ENCODE peak calls at places on chromosomes 4 and X, in five cellular contexts. One of them, this sample, is unnamed.

GRCh38 chr4:159103406-159104131 is 690 bp downstream of the RAPGEF2 start:
- DNase-seq in IMR-90: peak
- DNase-seq in stomach: peak
- DNase-seq in HCT116: no peak
- DNase-seq in heart left ventricle: peak
- DNase-seq in this sample: peak

GRCh38 chrX:55907968-55908607 is 190.5 kb downstream of the RRAGB start:
- DNase-seq in IMR-90: no peak
- DNase-seq in stomach: peak
- DNase-seq in HCT116: peak
- DNase-seq in heart left ventricle: peak
- DNase-seq in this sample: peak

GRCh38 chrX:13647709-13648212 is 5.2 kb upstream of the TCEANC start:
- DNase-seq in IMR-90: peak
- DNase-seq in stomach: peak
- DNase-seq in HCT116: peak
- DNase-seq in heart left ventricle: peak
- DNase-seq in this sample: no peak

GRCh38 chr4:64079316-64079715 is 329.9 kb downstream of the TECRL start:
- DNase-seq in IMR-90: no peak
- DNase-seq in stomach: no peak
- DNase-seq in HCT116: no peak
- DNase-seq in heart left ventricle: no peak
- DNase-seq in this sample: no peak

GRCh38 chrX:149497626-149498025 is 7.5 kb downstream of the IDS start:
- DNase-seq in IMR-90: peak
- DNase-seq in stomach: no peak
- DNase-seq in HCT116: no peak
- DNase-seq in heart left ventricle: no peak
- DNase-seq in this sample: peak

GRCh38 chrX:102684772-102685520 is 27.3 kb upstream of the GPRASP2 start:
- DNase-seq in IMR-90: no peak
- DNase-seq in stomach: no peak
- DNase-seq in HCT116: no peak
- DNase-seq in heart left ventricle: no peak
- DNase-seq in this sample: no peak

GRCh38 chr4:6470502-6471302 is 1.7 kb downstream of the PPP2R2C start:
- DNase-seq in IMR-90: peak
- DNase-seq in stomach: peak
- DNase-seq in HCT116: no peak
- DNase-seq in heart left ventricle: peak
- DNase-seq in this sample: peak

GRCh38 chr4:10020106-10020505 is 1.2 kb downstream of the SLC2A9 start:
- DNase-seq in IMR-90: no peak
- DNase-seq in stomach: no peak
- DNase-seq in HCT116: no peak
- DNase-seq in heart left ventricle: no peak
- DNase-seq in this sample: no peak

GRCh38 chr4:2284934-2285664 is 23.2 kb upstream of the MXD4 start:
- DNase-seq in IMR-90: peak
- DNase-seq in stomach: no peak
- DNase-seq in HCT116: no peak
- DNase-seq in heart left ventricle: peak
- DNase-seq in this sample: no peak

GRCh38 chr4:75672461-75673026 is 667 bp downstream of the G3BP2 start:
- DNase-seq in IMR-90: peak
- DNase-seq in stomach: peak
- DNase-seq in HCT116: peak
- DNase-seq in heart left ventricle: peak
- DNase-seq in this sample: peak

GRCh38 chrX:17547658-17548057 is 172.7 kb downstream of the NHS start:
- DNase-seq in IMR-90: peak
- DNase-seq in stomach: peak
- DNase-seq in HCT116: peak
- DNase-seq in heart left ventricle: peak
- DNase-seq in this sample: no peak

GRCh38 chr4:122046255-122046654 is 94.4 kb upstream of the TRPC3 start:
- DNase-seq in IMR-90: no peak
- DNase-seq in stomach: no peak
- DNase-seq in HCT116: no peak
- DNase-seq in heart left ventricle: no peak
- DNase-seq in this sample: no peak

GRCh38 chr4:183905081-183905592 is at the start of gene STOX2:
- DNase-seq in IMR-90: peak
- DNase-seq in stomach: peak
- DNase-seq in HCT116: no peak
- DNase-seq in heart left ventricle: peak
- DNase-seq in this sample: peak
- H3K4me3 ChIP-seq in IMR-90: peak
- H3K4me3 ChIP-seq in stomach: peak
- H3K4me3 ChIP-seq in HCT116: no peak
- H3K4me3 ChIP-seq in heart left ventricle: peak
- H3K4me3 ChIP-seq in this sample: peak

GRCh38 chr4:105150511-105150910 is 3.8 kb downstream of the TET2 start:
- DNase-seq in IMR-90: peak
- DNase-seq in stomach: no peak
- DNase-seq in HCT116: no peak
- DNase-seq in heart left ventricle: no peak
- DNase-seq in this sample: no peak
- TF ChIP-seq POLR2A in IMR-90: no peak
- TF ChIP-seq POLR2A in stomach: no peak
- TF ChIP-seq POLR2A in HCT116: no peak
- TF ChIP-seq POLR2A in heart left ventricle: no peak
- TF ChIP-seq POLR2A in this sample: no peak

DNA sequence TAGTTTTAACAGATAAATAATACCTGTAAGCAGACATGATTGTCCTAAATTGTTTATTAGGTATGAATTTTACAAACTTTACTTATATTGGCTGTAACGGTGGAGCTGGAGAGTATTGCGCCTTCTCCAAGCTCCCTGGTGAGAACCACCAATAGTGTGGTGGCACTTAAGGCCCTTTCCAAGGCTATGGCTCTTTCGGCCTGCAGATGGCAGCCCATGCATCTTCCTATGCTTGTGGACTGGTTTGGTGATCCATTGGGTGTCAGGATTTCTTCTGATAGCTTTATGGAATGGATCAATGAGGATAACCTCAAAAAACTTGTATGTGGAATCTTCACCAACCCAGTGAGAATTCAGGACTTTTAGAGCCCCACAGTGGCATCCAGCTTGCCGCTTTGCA is 7.8 kb downstream of the LARP1B start:
- DNase-seq in IMR-90: peak
- DNase-seq in stomach: no peak
- DNase-seq in HCT116: peak
- DNase-seq in heart left ventricle: no peak
- DNase-seq in this sample: no peak
- TF ChIP-seq CTCF in IMR-90: peak
- TF ChIP-seq CTCF in stomach: no peak
- TF ChIP-seq CTCF in HCT116: peak
- TF ChIP-seq CTCF in heart left ventricle: no peak
- TF ChIP-seq CTCF in this sample: no peak

GRCh38 chr4:73220815-73221214 is 37.8 kb downstream of the ANKRD17 start:
- DNase-seq in IMR-90: no peak
- DNase-seq in stomach: no peak
- DNase-seq in HCT116: no peak
- DNase-seq in heart left ventricle: no peak
- DNase-seq in this sample: no peak
- H3K4me3 ChIP-seq in IMR-90: no peak
- H3K4me3 ChIP-seq in stomach: no peak
- H3K4me3 ChIP-seq in HCT116: no peak
- H3K4me3 ChIP-seq in heart left ventricle: no peak
- H3K4me3 ChIP-seq in this sample: no peak

GRCh38 chrX:39491548-39492297 is 606.0 kb downstream of the BCOR start:
- DNase-seq in IMR-90: no peak
- DNase-seq in stomach: no peak
- DNase-seq in HCT116: no peak
- DNase-seq in heart left ventricle: no peak
- DNase-seq in this sample: no peak
- TF ChIP-seq POLR2A in IMR-90: no peak
- TF ChIP-seq POLR2A in stomach: no peak
- TF ChIP-seq POLR2A in HCT116: no peak
- TF ChIP-seq POLR2A in heart left ventricle: no peak
- TF ChIP-seq POLR2A in this sample: no peak

GRCh38 chr4:164768516-164768915 is 14.6 kb downstream of the SMIM31 start:
- DNase-seq in IMR-90: peak
- DNase-seq in stomach: no peak
- DNase-seq in HCT116: peak
- DNase-seq in heart left ventricle: no peak
- DNase-seq in this sample: no peak
- TF ChIP-seq CTCF in IMR-90: peak
- TF ChIP-seq CTCF in stomach: peak
- TF ChIP-seq CTCF in HCT116: peak
- TF ChIP-seq CTCF in heart left ventricle: no peak
- TF ChIP-seq CTCF in this sample: no peak

DNA sequence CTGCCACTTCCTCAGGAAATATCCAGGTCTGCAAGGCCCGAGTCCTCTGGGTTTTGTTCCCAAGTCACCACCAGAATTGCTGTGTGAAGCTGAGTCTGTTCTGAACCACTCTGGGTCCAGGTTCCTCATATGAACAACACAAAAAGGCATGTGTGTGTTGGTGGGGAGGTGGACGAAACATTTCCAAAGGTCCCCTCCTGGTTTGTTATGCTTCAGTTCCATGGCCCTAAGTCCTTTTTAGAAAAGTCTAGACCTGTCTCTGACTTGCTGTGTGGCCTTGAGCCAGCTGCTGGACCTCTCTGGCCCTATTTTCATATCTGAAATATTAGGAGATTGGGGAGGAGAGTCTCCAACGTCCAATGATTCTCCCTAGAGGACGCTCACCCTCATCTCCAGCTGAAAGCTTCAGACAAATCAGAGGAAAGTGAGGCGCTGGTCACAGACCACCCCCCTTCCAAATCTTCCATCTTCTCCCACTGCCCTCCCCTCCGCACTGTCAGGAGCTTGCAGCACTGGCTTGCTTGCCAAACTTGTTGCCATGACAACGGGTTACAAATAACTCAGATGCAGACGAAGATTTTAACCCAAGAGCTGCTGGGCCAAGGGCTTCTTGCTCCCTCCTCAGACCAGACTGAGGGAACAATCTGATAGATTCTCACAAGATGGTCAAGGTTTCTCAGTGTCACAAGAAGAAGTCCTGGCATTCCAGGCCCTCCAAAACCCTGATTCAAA is 64.5 kb downstream of the SMC1A start:
- DNase-seq in IMR-90: peak
- DNase-seq in stomach: no peak
- DNase-seq in HCT116: no peak
- DNase-seq in heart left ventricle: no peak
- DNase-seq in this sample: no peak
- H3K4me3 ChIP-seq in IMR-90: no peak
- H3K4me3 ChIP-seq in stomach: no peak
- H3K4me3 ChIP-seq in HCT116: no peak
- H3K4me3 ChIP-seq in heart left ventricle: no peak
- H3K4me3 ChIP-seq in this sample: no peak

DNA sequence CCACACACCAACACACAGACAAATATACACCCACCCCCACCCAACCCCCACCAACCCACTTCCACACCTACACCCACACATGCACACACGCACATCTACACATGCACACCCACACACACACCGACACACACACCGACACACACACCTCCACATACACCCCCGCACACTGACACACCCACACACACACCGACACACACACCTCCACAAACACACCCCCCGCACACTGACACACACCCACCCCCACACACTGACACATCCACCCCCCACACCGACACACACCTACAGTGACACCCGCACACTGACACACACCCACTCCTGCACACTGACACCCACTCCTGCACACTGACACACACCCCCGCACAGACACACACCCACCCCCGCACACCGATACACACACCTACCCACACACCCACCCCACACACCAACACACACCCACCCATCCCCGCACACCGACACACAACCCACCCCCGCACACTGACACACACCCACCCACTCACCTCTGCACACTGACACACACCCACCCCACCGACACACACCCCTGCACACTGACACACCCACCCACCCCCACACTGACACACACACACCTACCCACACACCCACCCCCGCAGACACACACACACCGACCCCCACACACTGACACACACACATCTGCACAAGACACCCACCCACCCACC is 31.1 kb downstream of the FGFRL1 start:
- DNase-seq in IMR-90: no peak
- DNase-seq in stomach: no peak
- DNase-seq in HCT116: no peak
- DNase-seq in heart left ventricle: peak
- DNase-seq in this sample: no peak
- TF ChIP-seq POLR2A in IMR-90: no peak
- TF ChIP-seq POLR2A in stomach: no peak
- TF ChIP-seq POLR2A in HCT116: no peak
- TF ChIP-seq POLR2A in heart left ventricle: no peak
- TF ChIP-seq POLR2A in this sample: no peak

GRCh38 chrX:68832101-68832416 is 3.2 kb downstream of the EFNB1 start:
- DNase-seq in IMR-90: peak
- DNase-seq in stomach: peak
- DNase-seq in HCT116: no peak
- DNase-seq in heart left ventricle: peak
- DNase-seq in this sample: peak
- TF ChIP-seq CTCF in IMR-90: no peak
- TF ChIP-seq CTCF in stomach: no peak
- TF ChIP-seq CTCF in HCT116: no peak
- TF ChIP-seq CTCF in heart left ventricle: no peak
- TF ChIP-seq CTCF in this sample: no peak

GRCh38 chrX:1401611-1402430 is 9.9 kb upstream of the SLC25A6 start:
- DNase-seq in IMR-90: no peak
- DNase-seq in stomach: no peak
- DNase-seq in HCT116: no peak
- DNase-seq in heart left ventricle: peak
- DNase-seq in this sample: no peak
- H3K4me3 ChIP-seq in IMR-90: no peak
- H3K4me3 ChIP-seq in stomach: no peak
- H3K4me3 ChIP-seq in HCT116: no peak
- H3K4me3 ChIP-seq in heart left ventricle: no peak
- H3K4me3 ChIP-seq in this sample: no peak